ENCODE peak calls at places on chromosomes 5 and 9, in eight cellular contexts. One of them, this sample, is unnamed.

GRCh38 chr9:3879731-3880493 is 354.1 kb upstream of the RFX3 start:
- DNase-seq in Peyer's patch: no peak
- DNase-seq in heart left ventricle: no peak
- DNase-seq in A549: no peak
- DNase-seq in testis: no peak
- DNase-seq in NB4: peak
- DNase-seq in IMR-90: no peak
- DNase-seq in transverse colon: no peak
- DNase-seq in this sample: no peak

GRCh38 chr5:34652466-34652865 is 3.7 kb upstream of the RAI14 start:
- DNase-seq in A549: no peak
- DNase-seq in heart left ventricle: no peak
- DNase-seq in NB4: no peak
- DNase-seq in Peyer's patch: no peak
- DNase-seq in IMR-90: no peak
- DNase-seq in transverse colon: no peak
- DNase-seq in testis: no peak
- DNase-seq in this sample: no peak

GRCh38 chr5:139458580-139459407 is 3.7 kb downstream of the ECSCR start:
- DNase-seq in transverse colon: peak
- DNase-seq in NB4: peak
- DNase-seq in A549: no peak
- DNase-seq in heart left ventricle: no peak
- DNase-seq in Peyer's patch: peak
- DNase-seq in IMR-90: peak
- DNase-seq in testis: no peak
- DNase-seq in this sample: no peak

GRCh38 chr5:19767987-19768386 is 220.0 kb downstream of the CDH18 start:
- DNase-seq in testis: no peak
- DNase-seq in A549: no peak
- DNase-seq in transverse colon: no peak
- DNase-seq in NB4: no peak
- DNase-seq in heart left ventricle: no peak
- DNase-seq in IMR-90: no peak
- DNase-seq in Peyer's patch: no peak
- DNase-seq in this sample: no peak

GRCh38 chr5:138179277-138179857 is 455 bp downstream of the KIF20A start:
- DNase-seq in IMR-90: no peak
- DNase-seq in Peyer's patch: no peak
- DNase-seq in NB4: peak
- DNase-seq in testis: no peak
- DNase-seq in A549: peak
- DNase-seq in heart left ventricle: no peak
- DNase-seq in transverse colon: no peak
- DNase-seq in this sample: peak

GRCh38 chr5:139222346-139222745 is 24.2 kb upstream of the SIL1 start:
- DNase-seq in IMR-90: no peak
- DNase-seq in transverse colon: no peak
- DNase-seq in NB4: no peak
- DNase-seq in Peyer's patch: no peak
- DNase-seq in A549: no peak
- DNase-seq in heart left ventricle: no peak
- DNase-seq in testis: no peak
- DNase-seq in this sample: no peak

GRCh38 chr9:129498451-129499376 is 122.2 kb downstream of the C9orf50 start:
- DNase-seq in testis: no peak
- DNase-seq in transverse colon: no peak
- DNase-seq in heart left ventricle: no peak
- DNase-seq in IMR-90: no peak
- DNase-seq in Peyer's patch: no peak
- DNase-seq in A549: no peak
- DNase-seq in NB4: no peak
- DNase-seq in this sample: no peak

GRCh38 chr9:114401344-114401743 is 13.6 kb upstream of the AKNA start:
- DNase-seq in testis: no peak
- DNase-seq in A549: no peak
- DNase-seq in IMR-90: no peak
- DNase-seq in heart left ventricle: no peak
- DNase-seq in NB4: no peak
- DNase-seq in Peyer's patch: no peak
- DNase-seq in transverse colon: peak
- DNase-seq in this sample: no peak

GRCh38 chr9:132946624-132947295 is 2.3 kb upstream of the TSC1 start:
- DNase-seq in IMR-90: peak
- DNase-seq in NB4: no peak
- DNase-seq in heart left ventricle: no peak
- DNase-seq in transverse colon: no peak
- DNase-seq in A549: peak
- DNase-seq in testis: no peak
- DNase-seq in Peyer's patch: no peak
- DNase-seq in this sample: no peak

GRCh38 chr5:67880876-67881275 is 334.7 kb upstream of the PIK3R1 start:
- DNase-seq in A549: no peak
- DNase-seq in IMR-90: no peak
- DNase-seq in transverse colon: no peak
- DNase-seq in NB4: no peak
- DNase-seq in Peyer's patch: no peak
- DNase-seq in testis: peak
- DNase-seq in heart left ventricle: no peak
- DNase-seq in this sample: no peak

GRCh38 chr5:114361724-114362196 is at the start of gene KCNN2:
- DNase-seq in transverse colon: peak
- DNase-seq in testis: peak
- DNase-seq in NB4: no peak
- DNase-seq in IMR-90: peak
- DNase-seq in heart left ventricle: peak
- DNase-seq in Peyer's patch: no peak
- DNase-seq in A549: peak
- DNase-seq in this sample: no peak
- TF ChIP-seq POLR2A in transverse colon: no peak
- TF ChIP-seq POLR2A in testis: no peak
- TF ChIP-seq POLR2A in NB4: no peak
- TF ChIP-seq POLR2A in IMR-90: peak
- TF ChIP-seq POLR2A in heart left ventricle: peak
- TF ChIP-seq POLR2A in Peyer's patch: no peak
- TF ChIP-seq POLR2A in A549: no peak
- TF ChIP-seq POLR2A in this sample: no peak

DNA sequence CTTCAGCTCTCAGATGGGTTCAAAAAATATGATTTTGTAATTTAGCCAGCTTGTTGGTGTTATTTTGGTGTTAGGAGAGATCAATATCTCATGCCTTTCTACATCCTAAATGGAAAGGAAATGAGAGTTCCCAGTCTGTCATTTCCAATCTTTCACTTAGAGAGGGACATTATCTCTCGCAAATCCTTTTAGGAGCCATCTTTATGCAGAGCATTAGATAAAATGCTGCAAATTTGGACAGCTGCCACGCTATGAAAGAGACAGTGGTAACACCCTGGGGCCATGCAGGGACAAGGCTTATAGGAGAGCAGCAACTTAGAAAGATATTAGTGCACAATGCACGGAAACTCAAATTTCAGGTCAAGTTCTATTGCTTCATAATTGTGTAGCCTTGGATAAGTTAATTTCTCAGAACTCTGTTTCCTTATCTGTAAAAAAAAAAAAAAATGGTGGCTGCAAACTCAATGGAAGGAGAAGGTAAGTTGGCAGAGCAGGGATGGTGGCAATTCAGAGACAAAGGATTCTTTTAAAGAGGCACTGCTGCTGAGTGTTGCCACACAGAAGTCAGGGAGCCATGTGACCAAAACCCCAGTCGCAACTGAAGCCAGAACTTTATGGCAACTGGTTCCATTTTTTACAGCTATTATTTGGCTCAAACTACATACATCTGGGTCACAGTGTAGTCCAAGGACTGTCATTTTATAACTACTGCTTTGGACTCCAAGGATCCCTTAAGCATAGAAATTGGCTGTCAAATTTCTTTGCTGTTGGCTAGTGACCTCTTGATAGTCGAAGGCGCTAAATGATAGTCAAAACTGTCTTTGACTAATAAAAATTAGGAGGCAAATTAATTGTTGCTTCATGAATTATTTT is 210.2 kb downstream of the FRMD3 start:
- DNase-seq in IMR-90: no peak
- DNase-seq in Peyer's patch: no peak
- DNase-seq in A549: no peak
- DNase-seq in heart left ventricle: no peak
- DNase-seq in NB4: no peak
- DNase-seq in transverse colon: no peak
- DNase-seq in testis: no peak
- DNase-seq in this sample: peak
- TF ChIP-seq POLR2A in IMR-90: no peak
- TF ChIP-seq POLR2A in Peyer's patch: no peak
- TF ChIP-seq POLR2A in A549: no peak
- TF ChIP-seq POLR2A in heart left ventricle: no peak
- TF ChIP-seq POLR2A in NB4: no peak
- TF ChIP-seq POLR2A in transverse colon: no peak
- TF ChIP-seq POLR2A in testis: no peak
- TF ChIP-seq POLR2A in this sample: no peak

GRCh38 chr9:110257097-110257955 is 1.0 kb upstream of the TXN start:
- DNase-seq in transverse colon: peak
- DNase-seq in testis: peak
- DNase-seq in Peyer's patch: no peak
- DNase-seq in NB4: peak
- DNase-seq in IMR-90: peak
- DNase-seq in A549: no peak
- DNase-seq in heart left ventricle: peak
- DNase-seq in this sample: peak

GRCh38 chr9:110257971-110258370 is 1.7 kb upstream of the TXN start:
- DNase-seq in A549: no peak
- DNase-seq in IMR-90: peak
- DNase-seq in heart left ventricle: no peak
- DNase-seq in NB4: no peak
- DNase-seq in Peyer's patch: no peak
- DNase-seq in transverse colon: no peak
- DNase-seq in testis: no peak
- DNase-seq in this sample: peak

GRCh38 chr9:110255417-110256141 is 728 bp downstream of the TXN start:
- DNase-seq in NB4: peak
- DNase-seq in Peyer's patch: peak
- DNase-seq in IMR-90: peak
- DNase-seq in transverse colon: peak
- DNase-seq in heart left ventricle: peak
- DNase-seq in A549: peak
- DNase-seq in testis: peak
- DNase-seq in this sample: peak

GRCh38 chr9:110256142-110256391 is 240 bp downstream of the TXN start:
- DNase-seq in transverse colon: no peak
- DNase-seq in IMR-90: no peak
- DNase-seq in testis: no peak
- DNase-seq in Peyer's patch: no peak
- DNase-seq in heart left ventricle: no peak
- DNase-seq in NB4: no peak
- DNase-seq in A549: no peak
- DNase-seq in this sample: no peak

DNA sequence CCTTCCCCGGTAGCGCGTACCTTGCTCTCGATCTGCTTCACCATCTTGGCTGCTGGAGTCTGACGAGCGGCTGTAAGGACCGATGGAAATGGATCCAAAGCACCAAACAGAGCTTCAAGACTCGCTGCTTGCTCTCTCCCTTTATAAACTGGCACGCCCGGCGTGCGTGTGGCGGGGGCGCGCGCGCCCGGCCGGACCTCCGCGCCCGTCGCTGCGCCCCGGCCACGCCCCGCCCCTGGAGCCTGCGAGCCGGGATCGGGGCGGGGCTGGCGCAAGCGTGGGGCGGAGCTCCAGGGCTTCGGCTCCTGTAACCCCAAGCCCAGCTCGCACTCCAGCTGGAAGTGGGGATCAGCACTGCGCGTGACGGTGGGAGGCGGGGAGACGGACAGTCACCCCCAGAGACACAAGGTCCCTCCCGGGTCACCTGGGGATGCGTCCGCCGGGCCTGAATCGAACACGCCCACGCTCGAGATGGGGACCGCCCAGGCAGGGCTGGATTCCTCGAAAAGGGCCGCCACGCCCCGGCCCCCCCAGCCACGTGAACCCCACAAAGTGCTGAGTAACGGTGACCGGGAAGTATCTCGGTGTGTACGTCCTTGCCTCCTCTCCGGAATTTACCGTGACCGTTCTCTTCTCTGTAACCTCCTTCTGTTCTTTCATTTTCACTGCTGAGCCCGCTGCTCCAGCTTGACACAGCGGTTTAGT is at the start of gene TXN:
- DNase-seq in heart left ventricle: peak
- DNase-seq in transverse colon: peak
- DNase-seq in Peyer's patch: peak
- DNase-seq in A549: peak
- DNase-seq in testis: peak
- DNase-seq in IMR-90: peak
- DNase-seq in NB4: peak
- DNase-seq in this sample: peak
- TF ChIP-seq POLR2A in heart left ventricle: peak
- TF ChIP-seq POLR2A in transverse colon: peak
- TF ChIP-seq POLR2A in Peyer's patch: peak
- TF ChIP-seq POLR2A in A549: peak
- TF ChIP-seq POLR2A in testis: peak
- TF ChIP-seq POLR2A in IMR-90: peak
- TF ChIP-seq POLR2A in NB4: peak
- TF ChIP-seq POLR2A in this sample: peak

DNA sequence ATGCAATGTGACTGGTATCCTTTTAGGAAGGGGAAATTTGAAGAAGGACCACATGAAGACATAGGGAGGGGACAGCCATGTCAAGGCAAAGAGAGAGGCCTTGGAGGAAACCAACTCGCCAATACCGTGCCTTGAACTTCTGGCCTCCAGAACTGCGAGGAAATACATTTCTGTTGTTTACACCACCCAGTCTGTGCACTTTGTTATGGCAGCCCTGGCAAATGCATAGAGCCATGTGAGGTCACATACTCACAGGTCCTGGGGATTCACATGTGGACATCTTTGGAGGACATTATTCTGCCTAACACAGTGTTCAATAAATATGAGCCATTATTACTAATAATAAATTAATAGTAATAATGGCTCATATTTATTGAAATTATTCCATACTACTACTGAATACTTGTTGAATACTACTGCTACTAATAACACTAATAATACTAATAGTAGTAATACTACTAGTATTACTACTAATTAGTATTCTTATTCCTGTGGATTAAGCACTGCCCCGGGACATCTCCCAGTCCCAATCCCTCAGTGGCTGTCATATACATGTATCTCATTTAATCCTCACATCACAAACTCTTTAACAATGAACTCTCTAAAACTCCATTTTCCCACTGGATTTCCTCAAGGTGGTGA is 8.5 kb downstream of the TRAF1 start:
- DNase-seq in transverse colon: no peak
- DNase-seq in A549: no peak
- DNase-seq in NB4: no peak
- DNase-seq in heart left ventricle: no peak
- DNase-seq in IMR-90: no peak
- DNase-seq in testis: no peak
- DNase-seq in Peyer's patch: no peak
- DNase-seq in this sample: no peak
- TF ChIP-seq POLR2A in transverse colon: no peak
- TF ChIP-seq POLR2A in A549: no peak
- TF ChIP-seq POLR2A in NB4: no peak
- TF ChIP-seq POLR2A in heart left ventricle: no peak
- TF ChIP-seq POLR2A in IMR-90: no peak
- TF ChIP-seq POLR2A in testis: no peak
- TF ChIP-seq POLR2A in Peyer's patch: no peak
- TF ChIP-seq POLR2A in this sample: no peak